ENCODE peak calls at places on chromosomes 7 and 10, in five cellular contexts. One of them, this sample, is unnamed.

GRCh38 chr7:70674268-70675025 is 457.5 kb upstream of the GALNT17 start:
- DNase-seq in SK-N-SH: no peak
- DNase-seq in BJ: no peak
- DNase-seq in cardiac muscle cell: peak
- DNase-seq in MCF 10A: no peak
- DNase-seq in this sample: no peak

GRCh38 chr7:138442822-138443221 is 17.2 kb upstream of the TRIM24 start:
- DNase-seq in BJ: no peak
- DNase-seq in cardiac muscle cell: no peak
- DNase-seq in MCF 10A: no peak
- DNase-seq in SK-N-SH: no peak
- DNase-seq in this sample: no peak

GRCh38 chr10:77279207-77279606 is 358.4 kb downstream of the KCNMA1 start:
- DNase-seq in BJ: no peak
- DNase-seq in MCF 10A: no peak
- DNase-seq in SK-N-SH: no peak
- DNase-seq in cardiac muscle cell: peak
- DNase-seq in this sample: no peak

GRCh38 chr7:28564755-28565374 is 152.5 kb downstream of the CREB5 start:
- DNase-seq in MCF 10A: no peak
- DNase-seq in BJ: no peak
- DNase-seq in SK-N-SH: no peak
- DNase-seq in cardiac muscle cell: no peak
- DNase-seq in this sample: no peak

GRCh38 chr10:32413513-32413912 is 32.4 kb upstream of the CCDC7 start:
- DNase-seq in SK-N-SH: no peak
- DNase-seq in MCF 10A: peak
- DNase-seq in BJ: peak
- DNase-seq in cardiac muscle cell: peak
- DNase-seq in this sample: peak

GRCh38 chr10:97903128-97904025 is 53.7 kb downstream of the GOLGA7B start:
- DNase-seq in cardiac muscle cell: no peak
- DNase-seq in SK-N-SH: no peak
- DNase-seq in MCF 10A: no peak
- DNase-seq in BJ: no peak
- DNase-seq in this sample: no peak

GRCh38 chr7:43583424-43584199 is 704 bp downstream of the STK17A start:
- DNase-seq in MCF 10A: peak
- DNase-seq in BJ: no peak
- DNase-seq in cardiac muscle cell: peak
- DNase-seq in SK-N-SH: peak
- DNase-seq in this sample: no peak

GRCh38 chr7:130290745-130291144 is 2.2 kb upstream of the CPA4 start:
- DNase-seq in BJ: no peak
- DNase-seq in cardiac muscle cell: no peak
- DNase-seq in MCF 10A: peak
- DNase-seq in SK-N-SH: no peak
- DNase-seq in this sample: no peak

GRCh38 chr10:73799899-73800559 is 11.4 kb downstream of the NDST2 start:
- DNase-seq in SK-N-SH: no peak
- DNase-seq in MCF 10A: no peak
- DNase-seq in BJ: no peak
- DNase-seq in cardiac muscle cell: no peak
- DNase-seq in this sample: no peak

GRCh38 chr10:94349327-94349726 is 13.4 kb downstream of the NOC3L start:
- DNase-seq in cardiac muscle cell: peak
- DNase-seq in BJ: no peak
- DNase-seq in SK-N-SH: no peak
- DNase-seq in MCF 10A: peak
- DNase-seq in this sample: no peak

GRCh38 chr7:37149019-37149814 is 299.4 kb downstream of the ELMO1 start:
- DNase-seq in cardiac muscle cell: peak
- DNase-seq in BJ: no peak
- DNase-seq in SK-N-SH: no peak
- DNase-seq in MCF 10A: no peak
- DNase-seq in this sample: no peak

GRCh38 chr7:1990001-1990670 is 242.6 kb downstream of the MAD1L1 start:
- DNase-seq in MCF 10A: no peak
- DNase-seq in SK-N-SH: no peak
- DNase-seq in cardiac muscle cell: no peak
- DNase-seq in BJ: no peak
- DNase-seq in this sample: no peak

GRCh38 chr7:1757601-1758000 is 87.5 kb downstream of the ELFN1 start:
- DNase-seq in SK-N-SH: no peak
- DNase-seq in BJ: no peak
- DNase-seq in cardiac muscle cell: no peak
- DNase-seq in MCF 10A: no peak
- DNase-seq in this sample: no peak

GRCh38 chr7:98244871-98245270 is 7.2 kb downstream of the TECPR1 start:
- DNase-seq in MCF 10A: no peak
- DNase-seq in SK-N-SH: peak
- DNase-seq in cardiac muscle cell: no peak
- DNase-seq in BJ: no peak
- DNase-seq in this sample: no peak

GRCh38 chr7:13628231-13629001 is 361.1 kb downstream of the ETV1 start:
- DNase-seq in SK-N-SH: no peak
- DNase-seq in cardiac muscle cell: peak
- DNase-seq in MCF 10A: peak
- DNase-seq in BJ: peak
- DNase-seq in this sample: no peak

DNA sequence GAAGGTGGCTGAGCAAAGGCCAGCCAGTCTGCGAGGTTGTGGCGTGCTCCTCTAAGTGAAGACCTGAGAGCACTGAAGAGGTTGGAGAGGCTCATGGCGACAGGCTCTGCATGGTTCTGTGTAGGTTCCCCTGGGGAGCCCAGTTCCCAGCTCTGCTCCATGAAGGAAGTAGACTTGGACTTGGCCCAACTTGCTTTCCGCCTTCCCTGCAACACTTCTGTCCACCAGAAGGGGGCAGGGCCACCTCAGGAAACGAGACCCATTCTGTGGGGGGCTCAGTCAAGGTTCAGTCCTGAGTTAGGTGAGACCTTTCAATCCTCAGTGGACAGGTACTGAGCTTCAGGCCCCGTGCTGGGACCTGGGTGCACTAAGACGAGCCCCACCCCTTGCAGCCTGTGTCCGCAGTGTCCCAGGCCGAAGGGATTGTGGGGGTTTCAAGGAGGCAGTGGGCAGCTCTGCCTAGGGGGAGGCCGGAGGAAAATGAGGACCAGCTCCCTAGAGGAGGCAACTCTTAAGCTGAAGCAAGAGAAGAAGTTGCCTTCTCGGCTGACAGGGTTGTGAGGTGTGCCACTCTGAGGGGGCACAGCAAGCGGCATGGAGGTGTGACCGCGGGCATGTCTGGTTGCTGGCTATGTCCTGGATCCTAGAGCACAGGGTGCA is 15.0 kb upstream of the PCBD1 start:
- DNase-seq in cardiac muscle cell: peak
- DNase-seq in MCF 10A: peak
- DNase-seq in SK-N-SH: peak
- DNase-seq in BJ: no peak
- DNase-seq in this sample: no peak
- TF ChIP-seq CTCF in cardiac muscle cell: peak
- TF ChIP-seq CTCF in MCF 10A: peak
- TF ChIP-seq CTCF in SK-N-SH: peak
- TF ChIP-seq CTCF in BJ: peak
- TF ChIP-seq CTCF in this sample: peak

GRCh38 chr7:20748853-20749252 is 37.8 kb downstream of the SP8 start:
- DNase-seq in MCF 10A: no peak
- DNase-seq in BJ: no peak
- DNase-seq in SK-N-SH: no peak
- DNase-seq in cardiac muscle cell: no peak
- DNase-seq in this sample: no peak

GRCh38 chr7:20742913-20743312 is 43.8 kb downstream of the SP8 start:
- DNase-seq in BJ: no peak
- DNase-seq in cardiac muscle cell: no peak
- DNase-seq in MCF 10A: no peak
- DNase-seq in SK-N-SH: no peak
- DNase-seq in this sample: no peak

GRCh38 chr7:20745716-20746115 is 41.0 kb downstream of the SP8 start:
- DNase-seq in cardiac muscle cell: no peak
- DNase-seq in BJ: no peak
- DNase-seq in MCF 10A: no peak
- DNase-seq in SK-N-SH: no peak
- DNase-seq in this sample: no peak

GRCh38 chr7:20741801-20742200 is 44.9 kb downstream of the SP8 start:
- DNase-seq in BJ: no peak
- DNase-seq in cardiac muscle cell: no peak
- DNase-seq in SK-N-SH: no peak
- DNase-seq in MCF 10A: no peak
- DNase-seq in this sample: no peak

GRCh38 chr7:20744913-20745587 is 41.6 kb downstream of the SP8 start:
- DNase-seq in MCF 10A: peak
- DNase-seq in BJ: no peak
- DNase-seq in cardiac muscle cell: no peak
- DNase-seq in SK-N-SH: no peak
- DNase-seq in this sample: no peak
- TF ChIP-seq CTCF in MCF 10A: no peak
- TF ChIP-seq CTCF in BJ: no peak
- TF ChIP-seq CTCF in cardiac muscle cell: no peak
- TF ChIP-seq CTCF in SK-N-SH: peak
- TF ChIP-seq CTCF in this sample: no peak

GRCh38 chr10:102642553-102643345 is 1.5 kb upstream of the TRIM8 start:
- DNase-seq in cardiac muscle cell: peak
- DNase-seq in MCF 10A: peak
- DNase-seq in SK-N-SH: peak
- DNase-seq in BJ: no peak
- DNase-seq in this sample: no peak
- TF ChIP-seq CTCF in cardiac muscle cell: no peak
- TF ChIP-seq CTCF in MCF 10A: no peak
- TF ChIP-seq CTCF in SK-N-SH: no peak
- TF ChIP-seq CTCF in BJ: no peak
- TF ChIP-seq CTCF in this sample: no peak

GRCh38 chr10:21011433-21012018 is 114.4 kb upstream of the NEBL start:
- DNase-seq in MCF 10A: no peak
- DNase-seq in cardiac muscle cell: no peak
- DNase-seq in BJ: no peak
- DNase-seq in SK-N-SH: no peak
- DNase-seq in this sample: no peak
- TF ChIP-seq CTCF in MCF 10A: no peak
- TF ChIP-seq CTCF in cardiac muscle cell: no peak
- TF ChIP-seq CTCF in BJ: no peak
- TF ChIP-seq CTCF in SK-N-SH: no peak
- TF ChIP-seq CTCF in this sample: no peak

DNA sequence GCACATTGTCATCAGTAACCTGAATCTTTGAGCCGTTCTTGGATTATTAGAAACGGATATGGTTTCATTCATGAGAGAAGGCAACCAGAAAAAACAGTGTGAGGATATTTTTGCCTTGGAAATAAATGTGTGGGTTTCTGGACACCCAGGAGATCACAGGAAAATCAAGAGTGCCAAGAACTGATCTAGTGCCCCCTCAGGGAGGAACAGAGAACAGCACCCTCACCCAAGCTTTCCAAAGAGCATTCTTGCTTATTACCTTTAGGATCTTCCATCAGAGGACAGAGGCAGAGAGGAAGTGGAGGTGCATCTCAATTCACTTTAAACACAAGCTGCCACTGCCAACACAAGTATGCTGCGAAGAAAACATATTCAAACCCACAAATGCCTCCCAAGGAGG is 851.5 kb upstream of the COBL start:
- DNase-seq in cardiac muscle cell: no peak
- DNase-seq in MCF 10A: peak
- DNase-seq in SK-N-SH: peak
- DNase-seq in BJ: no peak
- DNase-seq in this sample: no peak
- TF ChIP-seq CTCF in cardiac muscle cell: no peak
- TF ChIP-seq CTCF in MCF 10A: peak
- TF ChIP-seq CTCF in SK-N-SH: peak
- TF ChIP-seq CTCF in BJ: no peak
- TF ChIP-seq CTCF in this sample: no peak

GRCh38 chr7:33108591-33108930 is 643 bp downstream of the RP9 start:
- DNase-seq in SK-N-SH: peak
- DNase-seq in cardiac muscle cell: no peak
- DNase-seq in MCF 10A: no peak
- DNase-seq in BJ: no peak
- DNase-seq in this sample: no peak

GRCh38 chr7:33111614-33112013 is 2.4 kb upstream of the RP9 start:
- DNase-seq in SK-N-SH: no peak
- DNase-seq in MCF 10A: no peak
- DNase-seq in BJ: no peak
- DNase-seq in cardiac muscle cell: no peak
- DNase-seq in this sample: no peak

GRCh38 chr7:33108931-33109757 is at the start of gene RP9:
- DNase-seq in SK-N-SH: peak
- DNase-seq in cardiac muscle cell: peak
- DNase-seq in MCF 10A: peak
- DNase-seq in BJ: no peak
- DNase-seq in this sample: no peak

GRCh38 chr7:33107136-33108066 is 1.8 kb downstream of the RP9 start:
- DNase-seq in cardiac muscle cell: peak
- DNase-seq in SK-N-SH: peak
- DNase-seq in MCF 10A: peak
- DNase-seq in BJ: no peak
- DNase-seq in this sample: no peak

DNA sequence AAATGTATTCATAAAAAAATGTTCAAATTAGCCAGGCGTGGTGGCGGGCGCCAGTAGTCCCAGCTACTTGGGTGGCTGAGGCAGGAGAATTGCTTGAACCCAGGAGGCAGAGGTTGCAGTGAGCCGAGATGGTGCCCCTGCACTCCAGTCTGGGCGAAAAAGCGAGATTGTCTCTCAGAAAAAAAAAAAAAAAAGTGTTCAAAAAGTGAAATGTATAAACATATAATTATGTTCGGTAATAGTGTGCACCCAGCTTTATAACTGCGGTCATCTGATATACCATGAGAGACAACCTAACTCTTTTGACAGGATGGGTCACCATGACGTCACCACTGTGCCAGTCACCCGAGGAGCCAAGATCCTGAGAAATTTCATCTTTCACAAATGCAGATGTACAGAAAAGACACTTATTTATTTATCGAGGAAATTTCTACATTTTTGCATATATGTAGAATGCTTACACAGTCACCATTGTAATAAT is 594 bp upstream of the RP9 start:
- DNase-seq in BJ: no peak
- DNase-seq in SK-N-SH: peak
- DNase-seq in MCF 10A: peak
- DNase-seq in cardiac muscle cell: peak
- DNase-seq in this sample: no peak
- TF ChIP-seq CTCF in BJ: no peak
- TF ChIP-seq CTCF in SK-N-SH: peak
- TF ChIP-seq CTCF in MCF 10A: no peak
- TF ChIP-seq CTCF in cardiac muscle cell: no peak
- TF ChIP-seq CTCF in this sample: no peak

GRCh38 chr10:44196336-44196735 is 188.6 kb downstream of the CXCL12 start:
- DNase-seq in cardiac muscle cell: no peak
- DNase-seq in SK-N-SH: no peak
- DNase-seq in BJ: no peak
- DNase-seq in MCF 10A: no peak
- DNase-seq in this sample: no peak
- TF ChIP-seq CTCF in cardiac muscle cell: no peak
- TF ChIP-seq CTCF in SK-N-SH: no peak
- TF ChIP-seq CTCF in BJ: no peak
- TF ChIP-seq CTCF in MCF 10A: no peak
- TF ChIP-seq CTCF in this sample: no peak

GRCh38 chr7:72183835-72184234 is 228.3 kb downstream of the CALN1 start:
- DNase-seq in cardiac muscle cell: peak
- DNase-seq in MCF 10A: no peak
- DNase-seq in BJ: no peak
- DNase-seq in SK-N-SH: peak
- DNase-seq in this sample: no peak
- TF ChIP-seq CTCF in cardiac muscle cell: no peak
- TF ChIP-seq CTCF in MCF 10A: peak
- TF ChIP-seq CTCF in BJ: no peak
- TF ChIP-seq CTCF in SK-N-SH: peak
- TF ChIP-seq CTCF in this sample: no peak

This sample was measured in HFF-Myc.